ENCODE peak calls at places on chromosomes 5 and 9, in seven cellular contexts. A, N, D, L, W, S and X are unnamed samples.

GRCh38 chr5:66554211-66554610 is 42.0 kb upstream of the MAST4 start:
- DNase-seq in L (no peak), S (no peak), W (no peak), D (no peak), N (peak; percentile 77), A (no peak), X (peak; percentile 93)

GRCh38 chr5:14347522-14347921 is 204.4 kb downstream of the TRIO start:
- DNase-seq in A (no peak), L (no peak), D (no peak), N (no peak), S (no peak), W (no peak), X (no peak)

GRCh38 chr9:81377310-81377709 is 312.0 kb downstream of the TLE1 start:
- DNase-seq in D (no peak), N (no peak), W (no peak), L (no peak), S (no peak), A (no peak), X (no peak)

GRCh38 chr5:178387856-178388190 is 155.2 kb upstream of the PHYKPL start:
- DNase-seq in L (no peak), W (no peak), S (peak; percentile 36), A (peak; percentile 34), N (no peak), D (peak; percentile 44), X (no peak)

GRCh38 chr5:54610197-54610898 is 92.8 kb downstream of the SNX18 start:
- DNase-seq in A (no peak), S (no peak), D (no peak), L (no peak), W (no peak), N (no peak), X (peak; percentile 50)

GRCh38 chr5:138952962-138953361 is 77.8 kb upstream of the LRRTM2 start:
- DNase-seq in L (no peak), A (peak; percentile 65), N (no peak), W (no peak), D (peak; percentile 66), S (no peak), X (no peak)

GRCh38 chr9:109253637-109254284 is 67.1 kb downstream of the EPB41L4B start:
- DNase-seq in S (no peak), L (no peak), W (peak; percentile 64), N (peak; percentile 50), D (no peak), A (no peak), X (peak; percentile 88)

GRCh38 chr9:127773981-127774380 is 4.5 kb downstream of the SH2D3C start:
- DNase-seq in N (no peak), W (no peak), A (no peak), D (no peak), L (no peak), S (no peak), X (no peak)

GRCh38 chr5:148780711-148781110 is 45.7 kb upstream of the ADRB2 start:
- DNase-seq in S (no peak), D (no peak), W (no peak), A (no peak), N (no peak), L (no peak), X (no peak)

GRCh38 chr5:177027665-177028064 is 5.2 kb downstream of the ZNF346 start:
- DNase-seq in A (no peak), S (no peak), L (no peak), D (no peak), N (no peak), W (no peak), X (no peak)

GRCh38 chr5:96537386-96537785 is 104.3 kb upstream of the PCSK1 start:
- DNase-seq in N (peak; percentile 16), D (no peak), L (no peak), S (no peak), W (no peak), A (no peak), X (peak; percentile 88)

GRCh38 chr9:135220601-135221575 is 133.4 kb downstream of the OLFM1 start:
- DNase-seq in A (peak; percentile 43), S (peak; percentile 24), N (no peak), W (no peak), D (no peak), L (no peak), X (no peak)

GRCh38 chr9:89755835-89756234 is 151.0 kb downstream of the GADD45G start:
- DNase-seq in N (no peak), S (no peak), L (no peak), D (no peak), W (no peak), A (no peak), X (peak; percentile 56)

GRCh38 chr5:1985781-1986180 is 103.1 kb upstream of the IRX4 start:
- DNase-seq in S (no peak), W (no peak), L (no peak), A (no peak), N (no peak), D (no peak), X (no peak)

GRCh38 chr5:177089146-177089545 is 2.4 kb downstream of the FGFR4 start:
- DNase-seq in W (no peak), A (peak; percentile 89), N (no peak), L (no peak), S (no peak), D (no peak), X (no peak)

GRCh38 chr5:132446621-132447020 is 44.0 kb downstream of the IRF1 start:
- DNase-seq in W (no peak), L (peak; percentile 73), D (peak; percentile 91), S (no peak), N (no peak), A (peak; percentile 93), X (peak; percentile 51)

GRCh38 chr9:22483528-22484060 is 37.0 kb downstream of the DMRTA1 start:
- DNase-seq in L (no peak), N (no peak), A (no peak), D (no peak), W (no peak), S (no peak), X (no peak)

GRCh38 chr5:168734657-168735344 is 155.6 kb upstream of the PANK3 start:
- DNase-seq in L (peak; percentile 60), D (peak; percentile 96), A (peak; percentile 78), W (no peak), S (no peak), N (no peak), X (peak; percentile 10)

GRCh38 chr9:120348951-120349429 is 231.0 kb downstream of the CDK5RAP2 start:
- DNase-seq in L (no peak), N (no peak), A (no peak), S (no peak), W (peak; percentile 31), D (no peak), X (peak; percentile 24)

GRCh38 chr9:106878943-106879916 is 16.3 kb downstream of the ZNF462 start:
- DNase-seq in S (no peak), W (no peak), N (peak; percentile 70), L (peak; percentile 16), D (peak; percentile 74), A (peak; percentile 94), X (peak; percentile 98)

GRCh38 chr9:97518166-97518908 is 16.9 kb downstream of the TMOD1 start:
- DNase-seq in D (peak; percentile 62), W (no peak), A (no peak), N (no peak), L (no peak), S (no peak), X (no peak)

GRCh38 chr5:135450328-135450727 is 1.8 kb downstream of the TIFAB start:
- DNase-seq in N (no peak), A (peak; percentile 19), S (no peak), W (no peak), D (peak; percentile 43), L (no peak), X (no peak)

GRCh38 chr9:34428325-34428958 is 29.9 kb downstream of the FAM219A start:
- DNase-seq in N (no peak), L (no peak), A (no peak), D (no peak), S (no peak), W (no peak), X (peak; percentile 6)

GRCh38 chr9:137140151-137141012 is 1.4 kb downstream of the GRIN1 start:
- DNase-seq in A (no peak), N (no peak), S (no peak), W (no peak), D (no peak), L (no peak), X (no peak)
- H3K27me3 ChIP-seq in A (peaks cover 77% of the 10 kb centered on the region), N (peaks cover 79% of the 10 kb centered on the region), S (peaks cover 84% of the 10 kb centered on the region), W (no peaks in the 10 kb centered on the region), D (peaks cover 94% of the 10 kb centered on the region), L (peaks cover 90% of the 10 kb centered on the region), X (peaks cover 48% of the 10 kb centered on the region)

GRCh38 chr5:16005210-16005609 is 174.4 kb downstream of the MARCHF11 start:
- DNase-seq in L (no peak), A (no peak), D (no peak), N (peak; percentile 21), W (no peak), S (no peak), X (no peak)
- H3K27me3 ChIP-seq in L (no peaks in the 10 kb centered on the region), A (no peaks in the 10 kb centered on the region), D (peaks cover 6% of the 10 kb centered on the region), N (no peaks in the 10 kb centered on the region), W (no peaks in the 10 kb centered on the region), S (no peaks in the 10 kb centered on the region), X (peaks cover 2% of the 10 kb centered on the region)

DNA sequence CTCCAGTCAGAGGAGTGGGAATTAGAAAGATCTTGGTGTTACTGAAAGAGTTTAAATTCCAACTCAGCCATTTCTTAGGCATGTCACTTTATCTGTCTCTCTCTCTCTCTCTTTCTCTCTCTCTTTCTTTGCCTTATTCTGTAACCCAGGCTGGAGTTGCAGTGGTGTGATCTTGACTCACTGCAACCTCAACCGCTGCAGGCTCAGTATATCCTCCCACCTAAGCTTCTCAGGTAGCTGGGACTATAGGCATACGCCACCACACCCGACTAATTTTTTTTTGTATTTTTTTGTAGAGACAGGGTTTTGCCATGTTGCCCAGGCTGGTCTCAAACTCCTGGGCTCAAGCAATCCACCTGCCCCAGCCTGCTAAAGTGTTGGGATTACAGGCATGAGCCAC is 18.3 kb downstream of the RABEPK start:
- DNase-seq in W (no peak), N (no peak), D (no peak), L (no peak), A (no peak), S (no peak), X (no peak)
- H3K27me3 ChIP-seq in W (no peaks in the 10 kb centered on the region), N (no peaks in the 10 kb centered on the region), D (no peaks in the 10 kb centered on the region), L (no peaks in the 10 kb centered on the region), A (no peaks in the 10 kb centered on the region), S (no peaks in the 10 kb centered on the region), X (no peaks in the 10 kb centered on the region)

GRCh38 chr9:87280421-87280820 is 217.2 kb upstream of the DAPK1 start:
- DNase-seq in D (no peak), L (no peak), A (no peak), S (no peak), N (no peak), W (no peak), X (peak; percentile 96)

GRCh38 chr9:87283585-87283984 is 214.1 kb upstream of the DAPK1 start:
- DNase-seq in L (no peak), S (no peak), D (no peak), W (no peak), N (no peak), A (no peak), X (no peak)

GRCh38 chr9:87286506-87286905 is 211.2 kb upstream of the DAPK1 start:
- DNase-seq in D (no peak), L (no peak), N (no peak), W (no peak), A (no peak), S (no peak), X (no peak)

GRCh38 chr9:87282477-87282991 is 215.1 kb upstream of the DAPK1 start:
- DNase-seq in A (no peak), W (no peak), N (no peak), S (no peak), D (no peak), L (no peak), X (no peak)

DNA sequence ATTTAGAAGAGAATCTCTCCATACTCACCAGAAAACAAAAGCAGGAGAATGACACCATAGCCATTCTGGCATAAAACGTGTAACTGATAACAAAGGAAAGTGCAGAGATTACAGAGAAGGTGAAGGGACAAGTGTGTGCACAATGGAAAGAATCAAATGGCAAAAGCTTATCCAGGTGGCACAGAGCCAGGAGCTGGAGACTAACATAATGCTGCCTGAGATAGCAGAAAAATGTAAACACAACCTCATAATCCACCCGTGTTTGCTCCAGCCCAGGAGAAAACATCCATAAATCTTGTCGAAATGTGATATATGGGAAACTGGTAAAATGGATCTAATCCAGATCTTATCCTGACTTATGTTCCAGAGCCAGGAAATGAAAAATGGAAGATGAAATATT is 212.5 kb upstream of the DAPK1 start:
- DNase-seq in W (no peak), N (no peak), L (no peak), D (no peak), A (no peak), S (no peak), X (peak; percentile 38)
- H3K27me3 ChIP-seq in W (peaks cover 21% of the 10 kb centered on the region), N (no peaks in the 10 kb centered on the region), L (no peaks in the 10 kb centered on the region), D (no peaks in the 10 kb centered on the region), A (no peaks in the 10 kb centered on the region), S (peaks cover 3% of the 10 kb centered on the region), X (no peaks in the 10 kb centered on the region)